ENCODE peak calls at places on chromosomes 13 and 19, in eight cellular contexts. One of them, this sample, is unnamed.
A peak's percentile ranks its signal among the peaks of the same experiment; 100 is the strongest.

GRCh38 chr13:23748109-23748508 is 141.1 kb downstream of the MIPEP start:
- DNase-seq in heart left ventricle: no peak
- DNase-seq in GM12878: no peak
- DNase-seq in tibial nerve: no peak
- DNase-seq in uterus: no peak
- DNase-seq in A549: no peak
- DNase-seq in IMR-90: peak; percentile 51
- DNase-seq in right lobe of liver: no peak
- DNase-seq in this sample: no peak

GRCh38 chr13:67278230-67278629 is 48.1 kb upstream of the PCDH9 start:
- DNase-seq in A549: no peak
- DNase-seq in IMR-90: peak; percentile 85
- DNase-seq in heart left ventricle: no peak
- DNase-seq in GM12878: no peak
- DNase-seq in uterus: no peak
- DNase-seq in tibial nerve: no peak
- DNase-seq in right lobe of liver: no peak
- DNase-seq in this sample: no peak

GRCh38 chr19:46016426-46017094 is 6.3 kb downstream of the PGLYRP1 start:
- DNase-seq in GM12878: peak; percentile 11
- DNase-seq in uterus: peak; percentile 82
- DNase-seq in A549: peak; percentile 87
- DNase-seq in heart left ventricle: peak; percentile 80
- DNase-seq in tibial nerve: peak; percentile 64
- DNase-seq in IMR-90: peak; percentile 68
- DNase-seq in right lobe of liver: peak; percentile 84
- DNase-seq in this sample: peak; percentile 37

GRCh38 chr19:14406645-14407331 is 12.4 kb downstream of the DDX39A start:
- DNase-seq in uterus: no peak
- DNase-seq in GM12878: no peak
- DNase-seq in heart left ventricle: no peak
- DNase-seq in IMR-90: no peak
- DNase-seq in right lobe of liver: no peak
- DNase-seq in A549: no peak
- DNase-seq in tibial nerve: no peak
- DNase-seq in this sample: no peak

GRCh38 chr13:85725433-85725832 is 73.8 kb downstream of the SLITRK6 start:
- DNase-seq in heart left ventricle: no peak
- DNase-seq in uterus: no peak
- DNase-seq in IMR-90: no peak
- DNase-seq in right lobe of liver: no peak
- DNase-seq in GM12878: no peak
- DNase-seq in A549: no peak
- DNase-seq in tibial nerve: no peak
- DNase-seq in this sample: no peak

GRCh38 chr13:112001571-112001970 is 65.4 kb upstream of the SOX1 start:
- DNase-seq in heart left ventricle: no peak
- DNase-seq in IMR-90: no peak
- DNase-seq in right lobe of liver: no peak
- DNase-seq in uterus: no peak
- DNase-seq in A549: no peak
- DNase-seq in GM12878: no peak
- DNase-seq in tibial nerve: no peak
- DNase-seq in this sample: no peak

GRCh38 chr19:46896076-46896794 is 35.4 kb downstream of the ARHGAP35 start:
- DNase-seq in right lobe of liver: peak; percentile 65
- DNase-seq in heart left ventricle: no peak
- DNase-seq in tibial nerve: no peak
- DNase-seq in uterus: no peak
- DNase-seq in A549: no peak
- DNase-seq in GM12878: no peak
- DNase-seq in IMR-90: no peak
- DNase-seq in this sample: no peak

GRCh38 chr13:33381906-33382305 is 96.4 kb upstream of the STARD13 start:
- DNase-seq in heart left ventricle: no peak
- DNase-seq in IMR-90: no peak
- DNase-seq in right lobe of liver: no peak
- DNase-seq in GM12878: no peak
- DNase-seq in uterus: no peak
- DNase-seq in tibial nerve: no peak
- DNase-seq in A549: no peak
- DNase-seq in this sample: no peak

GRCh38 chr19:21210037-21210621 is 68.3 kb downstream of the ZNF431 start:
- DNase-seq in right lobe of liver: no peak
- DNase-seq in A549: no peak
- DNase-seq in uterus: no peak
- DNase-seq in heart left ventricle: no peak
- DNase-seq in tibial nerve: no peak
- DNase-seq in IMR-90: no peak
- DNase-seq in GM12878: no peak
- DNase-seq in this sample: no peak

GRCh38 chr13:109606404-109607028 is 179.9 kb downstream of the IRS2 start:
- DNase-seq in A549: no peak
- DNase-seq in GM12878: no peak
- DNase-seq in uterus: no peak
- DNase-seq in IMR-90: no peak
- DNase-seq in heart left ventricle: no peak
- DNase-seq in right lobe of liver: no peak
- DNase-seq in tibial nerve: no peak
- DNase-seq in this sample: no peak

GRCh38 chr19:3603121-3603841 is 3.4 kb downstream of the TBXA2R start:
- DNase-seq in right lobe of liver: no peak
- DNase-seq in tibial nerve: no peak
- DNase-seq in A549: no peak
- DNase-seq in uterus: peak; percentile 55
- DNase-seq in GM12878: no peak
- DNase-seq in IMR-90: no peak
- DNase-seq in heart left ventricle: no peak
- DNase-seq in this sample: no peak

GRCh38 chr13:73368608-73369007 is 309.8 kb downstream of the KLF5 start:
- DNase-seq in right lobe of liver: no peak
- DNase-seq in GM12878: no peak
- DNase-seq in heart left ventricle: no peak
- DNase-seq in A549: peak; percentile 11
- DNase-seq in IMR-90: no peak
- DNase-seq in tibial nerve: no peak
- DNase-seq in uterus: no peak
- DNase-seq in this sample: no peak

GRCh38 chr19:29529646-29530548 is 4.1 kb downstream of the VSTM2B start:
- DNase-seq in IMR-90: no peak
- DNase-seq in uterus: no peak
- DNase-seq in heart left ventricle: peak; percentile 20
- DNase-seq in A549: no peak
- DNase-seq in tibial nerve: no peak
- DNase-seq in GM12878: no peak
- DNase-seq in right lobe of liver: no peak
- DNase-seq in this sample: no peak

GRCh38 chr19:813359-814107 is 8.2 kb downstream of the PLPPR3 start:
- DNase-seq in IMR-90: no peak
- DNase-seq in right lobe of liver: no peak
- DNase-seq in GM12878: no peak
- DNase-seq in tibial nerve: no peak
- DNase-seq in A549: no peak
- DNase-seq in heart left ventricle: peak; percentile 22
- DNase-seq in uterus: no peak
- DNase-seq in this sample: no peak

GRCh38 chr19:815775-816499 is 5.8 kb downstream of the PLPPR3 start:
- DNase-seq in right lobe of liver: no peak
- DNase-seq in uterus: no peak
- DNase-seq in heart left ventricle: no peak
- DNase-seq in tibial nerve: no peak
- DNase-seq in IMR-90: no peak
- DNase-seq in GM12878: no peak
- DNase-seq in A549: no peak
- DNase-seq in this sample: no peak

GRCh38 chr19:812819-813358 is 8.9 kb downstream of the PLPPR3 start:
- DNase-seq in right lobe of liver: no peak
- DNase-seq in A549: no peak
- DNase-seq in GM12878: no peak
- DNase-seq in uterus: no peak
- DNase-seq in heart left ventricle: no peak
- DNase-seq in tibial nerve: no peak
- DNase-seq in IMR-90: no peak
- DNase-seq in this sample: no peak

GRCh38 chr19:815079-815774 is 6.5 kb downstream of the PLPPR3 start:
- DNase-seq in GM12878: no peak
- DNase-seq in tibial nerve: no peak
- DNase-seq in heart left ventricle: peak; percentile 30
- DNase-seq in uterus: no peak
- DNase-seq in right lobe of liver: no peak
- DNase-seq in IMR-90: no peak
- DNase-seq in A549: no peak
- DNase-seq in this sample: no peak

GRCh38 chr19:814108-815078 is 7.4 kb downstream of the PLPPR3 start:
- DNase-seq in right lobe of liver: no peak
- DNase-seq in IMR-90: no peak
- DNase-seq in tibial nerve: no peak
- DNase-seq in uterus: no peak
- DNase-seq in GM12878: no peak
- DNase-seq in A549: no peak
- DNase-seq in heart left ventricle: peak; percentile 27
- DNase-seq in this sample: no peak
- TF ChIP-seq POLR2A in right lobe of liver: no peak
- TF ChIP-seq POLR2A in IMR-90: no peak
- TF ChIP-seq POLR2A in tibial nerve: no peak
- TF ChIP-seq POLR2A in uterus: no peak
- TF ChIP-seq POLR2A in GM12878: peak; percentile 83
- TF ChIP-seq POLR2A in A549: no peak
- TF ChIP-seq POLR2A in heart left ventricle: no peak
- TF ChIP-seq POLR2A in this sample: no peak

GRCh38 chr19:51365211-51366049 is 758 bp downstream of the ETFB start:
- DNase-seq in uterus: peak; percentile 31
- DNase-seq in A549: peak; percentile 63
- DNase-seq in right lobe of liver: peak; percentile 57
- DNase-seq in tibial nerve: no peak
- DNase-seq in GM12878: no peak
- DNase-seq in IMR-90: peak; percentile 53
- DNase-seq in heart left ventricle: peak; percentile 55
- DNase-seq in this sample: no peak
- H3K27ac ChIP-seq in uterus: peak overlapping the region; percentile 97
- H3K27ac ChIP-seq in A549: peak overlapping the region; percentile 87
- H3K27ac ChIP-seq in right lobe of liver: peak overlapping the region; percentile 96
- H3K27ac ChIP-seq in tibial nerve: peak overlapping the region; percentile 99
- H3K27ac ChIP-seq in GM12878: peak overlapping the region; percentile 92
- H3K27ac ChIP-seq in IMR-90: peak overlapping the region; percentile 94
- H3K27ac ChIP-seq in heart left ventricle: peak overlapping the region; percentile 95
- H3K27ac ChIP-seq in this sample: peak overlapping the region; percentile 94

GRCh38 chr19:41335467-41335866 is 18.3 kb downstream of the TGFB1 start:
- DNase-seq in IMR-90: no peak
- DNase-seq in uterus: no peak
- DNase-seq in right lobe of liver: no peak
- DNase-seq in GM12878: no peak
- DNase-seq in tibial nerve: no peak
- DNase-seq in heart left ventricle: no peak
- DNase-seq in A549: no peak
- DNase-seq in this sample: no peak

GRCh38 chr19:41332000-41332399 is 21.7 kb downstream of the TGFB1 start:
- DNase-seq in GM12878: no peak
- DNase-seq in heart left ventricle: no peak
- DNase-seq in uterus: no peak
- DNase-seq in A549: no peak
- DNase-seq in IMR-90: no peak
- DNase-seq in tibial nerve: no peak
- DNase-seq in right lobe of liver: no peak
- DNase-seq in this sample: no peak

GRCh38 chr19:41330946-41331678 is 21.1 kb downstream of the CCDC97 start:
- DNase-seq in tibial nerve: no peak
- DNase-seq in heart left ventricle: no peak
- DNase-seq in uterus: no peak
- DNase-seq in A549: no peak
- DNase-seq in IMR-90: no peak
- DNase-seq in GM12878: no peak
- DNase-seq in right lobe of liver: peak; percentile 23
- DNase-seq in this sample: no peak

GRCh38 chr19:41332468-41332867 is 21.3 kb downstream of the TGFB1 start:
- DNase-seq in uterus: no peak
- DNase-seq in IMR-90: no peak
- DNase-seq in heart left ventricle: no peak
- DNase-seq in right lobe of liver: no peak
- DNase-seq in tibial nerve: no peak
- DNase-seq in A549: no peak
- DNase-seq in GM12878: no peak
- DNase-seq in this sample: no peak

DNA sequence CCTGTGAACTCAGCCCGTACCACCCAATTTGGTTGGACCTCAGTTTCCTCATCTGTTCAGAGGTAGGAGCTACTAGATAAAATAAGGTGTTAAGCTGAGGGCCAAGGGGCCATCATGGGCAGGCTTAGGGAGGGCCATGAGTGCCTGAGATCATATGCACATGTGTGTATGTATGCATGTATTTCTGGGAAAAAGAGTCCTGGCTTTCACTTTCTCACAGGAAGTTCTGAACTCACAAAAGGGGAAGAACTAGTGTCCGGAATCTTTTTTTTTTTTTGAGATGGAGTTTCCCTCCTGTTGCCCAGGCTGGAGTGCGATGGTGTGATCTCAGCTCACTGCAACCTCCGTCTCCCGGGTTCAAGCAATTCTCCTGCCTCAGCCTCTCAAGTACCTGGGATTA is 18.9 kb downstream of the TGFB1 start:
- DNase-seq in right lobe of liver: no peak
- DNase-seq in uterus: no peak
- DNase-seq in A549: no peak
- DNase-seq in IMR-90: no peak
- DNase-seq in tibial nerve: no peak
- DNase-seq in heart left ventricle: no peak
- DNase-seq in GM12878: no peak
- DNase-seq in this sample: no peak
- TF ChIP-seq POLR2A in right lobe of liver: no peak
- TF ChIP-seq POLR2A in uterus: no peak
- TF ChIP-seq POLR2A in A549: no peak
- TF ChIP-seq POLR2A in IMR-90: no peak
- TF ChIP-seq POLR2A in tibial nerve: no peak
- TF ChIP-seq POLR2A in heart left ventricle: no peak
- TF ChIP-seq POLR2A in GM12878: no peak
- TF ChIP-seq POLR2A in this sample: no peak

GRCh38 chr13:21078501-21078900 is 17.1 kb upstream of the LATS2 start:
- DNase-seq in A549: no peak
- DNase-seq in tibial nerve: no peak
- DNase-seq in heart left ventricle: no peak
- DNase-seq in IMR-90: peak; percentile 42
- DNase-seq in right lobe of liver: no peak
- DNase-seq in uterus: no peak
- DNase-seq in GM12878: no peak
- DNase-seq in this sample: no peak

GRCh38 chr13:21077360-21078353 is 16.3 kb upstream of the LATS2 start:
- DNase-seq in tibial nerve: no peak
- DNase-seq in GM12878: no peak
- DNase-seq in A549: no peak
- DNase-seq in uterus: no peak
- DNase-seq in heart left ventricle: no peak
- DNase-seq in IMR-90: no peak
- DNase-seq in right lobe of liver: no peak
- DNase-seq in this sample: no peak

GRCh38 chr13:21076265-21076653 is 14.9 kb upstream of the LATS2 start:
- DNase-seq in A549: no peak
- DNase-seq in uterus: no peak
- DNase-seq in IMR-90: no peak
- DNase-seq in heart left ventricle: no peak
- DNase-seq in tibial nerve: no peak
- DNase-seq in right lobe of liver: no peak
- DNase-seq in GM12878: no peak
- DNase-seq in this sample: no peak

GRCh38 chr13:21074601-21075302 is 13.4 kb upstream of the LATS2 start:
- DNase-seq in GM12878: no peak
- DNase-seq in A549: no peak
- DNase-seq in uterus: peak; percentile 55
- DNase-seq in IMR-90: no peak
- DNase-seq in right lobe of liver: no peak
- DNase-seq in tibial nerve: no peak
- DNase-seq in heart left ventricle: peak; percentile 44
- DNase-seq in this sample: no peak

GRCh38 chr13:21075303-21076264 is 14.2 kb upstream of the LATS2 start:
- DNase-seq in A549: no peak
- DNase-seq in heart left ventricle: peak; percentile 43
- DNase-seq in right lobe of liver: peak; percentile 38
- DNase-seq in GM12878: no peak
- DNase-seq in uterus: peak; percentile 41
- DNase-seq in IMR-90: no peak
- DNase-seq in tibial nerve: no peak
- DNase-seq in this sample: no peak
- H3K27ac ChIP-seq in A549: peak overlapping the region; percentile 45
- H3K27ac ChIP-seq in heart left ventricle: peak overlapping the region; percentile 47
- H3K27ac ChIP-seq in right lobe of liver: peak overlapping the region; percentile 10
- H3K27ac ChIP-seq in GM12878: no peak overlapping the region
- H3K27ac ChIP-seq in uterus: peak overlapping the region; percentile 73
- H3K27ac ChIP-seq in IMR-90: no peak overlapping the region
- H3K27ac ChIP-seq in tibial nerve: peak overlapping the region; percentile 93
- H3K27ac ChIP-seq in this sample: peak overlapping the region; percentile 83